ENCODE peak calls at places on chromosomes 16 and 17, in six cellular contexts. One of them, this sample, is unnamed.

GRCh38 chr16:14244344-14245010 is 173.4 kb downstream of the MRTFB start:
- DNase-seq in body of pancreas: no peak
- DNase-seq in mesenchymal stem cell: no peak
- DNase-seq in tibial artery: no peak
- DNase-seq in ascending aorta: no peak
- DNase-seq in PC-9: no peak
- DNase-seq in this sample: no peak

GRCh38 chr16:2428051-2428786 is 1.0 kb upstream of the CCNF start:
- DNase-seq in ascending aorta: no peak
- DNase-seq in tibial artery: peak
- DNase-seq in body of pancreas: peak
- DNase-seq in PC-9: peak
- DNase-seq in mesenchymal stem cell: no peak
- DNase-seq in this sample: no peak

GRCh38 chr17:77435272-77436057 is 294.7 kb downstream of the SEC14L1 start:
- DNase-seq in PC-9: no peak
- DNase-seq in body of pancreas: no peak
- DNase-seq in mesenchymal stem cell: no peak
- DNase-seq in tibial artery: no peak
- DNase-seq in ascending aorta: no peak
- DNase-seq in this sample: no peak

GRCh38 chr17:9971991-9972390 is 66.9 kb upstream of the RCVRN start:
- DNase-seq in mesenchymal stem cell: peak
- DNase-seq in ascending aorta: peak
- DNase-seq in body of pancreas: no peak
- DNase-seq in PC-9: peak
- DNase-seq in tibial artery: peak
- DNase-seq in this sample: peak

GRCh38 chr17:78375401-78376079 is 2.9 kb upstream of the PGS1 start:
- DNase-seq in tibial artery: no peak
- DNase-seq in PC-9: no peak
- DNase-seq in mesenchymal stem cell: peak
- DNase-seq in body of pancreas: peak
- DNase-seq in ascending aorta: peak
- DNase-seq in this sample: no peak

GRCh38 chr16:17396762-17397498 is 73.8 kb downstream of the XYLT1 start:
- DNase-seq in PC-9: no peak
- DNase-seq in body of pancreas: peak
- DNase-seq in tibial artery: peak
- DNase-seq in ascending aorta: no peak
- DNase-seq in mesenchymal stem cell: no peak
- DNase-seq in this sample: no peak

GRCh38 chr16:8675183-8676159 is 1.1 kb downstream of the ABAT start:
- DNase-seq in tibial artery: no peak
- DNase-seq in mesenchymal stem cell: no peak
- DNase-seq in body of pancreas: peak
- DNase-seq in PC-9: no peak
- DNase-seq in ascending aorta: no peak
- DNase-seq in this sample: no peak

GRCh38 chr17:4742629-4743028 is 2.9 kb upstream of the CXCL16 start:
- DNase-seq in ascending aorta: no peak
- DNase-seq in body of pancreas: no peak
- DNase-seq in mesenchymal stem cell: no peak
- DNase-seq in tibial artery: no peak
- DNase-seq in PC-9: no peak
- DNase-seq in this sample: no peak

GRCh38 chr17:73912360-73912746 is 268.1 kb upstream of the SDK2 start:
- DNase-seq in tibial artery: no peak
- DNase-seq in ascending aorta: no peak
- DNase-seq in mesenchymal stem cell: no peak
- DNase-seq in body of pancreas: no peak
- DNase-seq in PC-9: no peak
- DNase-seq in this sample: no peak

GRCh38 chr17:19242323-19242722 is 5.2 kb downstream of the EPN2 start:
- DNase-seq in tibial artery: no peak
- DNase-seq in mesenchymal stem cell: no peak
- DNase-seq in PC-9: peak
- DNase-seq in ascending aorta: no peak
- DNase-seq in body of pancreas: no peak
- DNase-seq in this sample: no peak

GRCh38 chr17:68433911-68434503 is 23.3 kb downstream of the WIPI1 start:
- DNase-seq in ascending aorta: no peak
- DNase-seq in body of pancreas: no peak
- DNase-seq in PC-9: no peak
- DNase-seq in tibial artery: peak
- DNase-seq in mesenchymal stem cell: no peak
- DNase-seq in this sample: no peak
- H3K27ac ChIP-seq in ascending aorta: no peak
- H3K27ac ChIP-seq in body of pancreas: no peak
- H3K27ac ChIP-seq in PC-9: no peak
- H3K27ac ChIP-seq in tibial artery: no peak
- H3K27ac ChIP-seq in mesenchymal stem cell: no peak
- H3K27ac ChIP-seq in this sample: peak

GRCh38 chr16:68770671-68771070 is 33.6 kb downstream of the CDH1 start:
- DNase-seq in mesenchymal stem cell: no peak
- DNase-seq in tibial artery: no peak
- DNase-seq in PC-9: no peak
- DNase-seq in body of pancreas: no peak
- DNase-seq in ascending aorta: no peak
- DNase-seq in this sample: no peak
- H3K27ac ChIP-seq in mesenchymal stem cell: no peak
- H3K27ac ChIP-seq in tibial artery: no peak
- H3K27ac ChIP-seq in PC-9: no peak
- H3K27ac ChIP-seq in body of pancreas: no peak
- H3K27ac ChIP-seq in ascending aorta: no peak
- H3K27ac ChIP-seq in this sample: no peak

GRCh38 chr17:81254955-81255717 is 16.0 kb downstream of the NDUFAF8 start:
- DNase-seq in ascending aorta: peak
- DNase-seq in body of pancreas: peak
- DNase-seq in mesenchymal stem cell: peak
- DNase-seq in tibial artery: peak
- DNase-seq in PC-9: peak
- DNase-seq in this sample: peak
- H3K27ac ChIP-seq in ascending aorta: peak
- H3K27ac ChIP-seq in body of pancreas: peak
- H3K27ac ChIP-seq in mesenchymal stem cell: peak
- H3K27ac ChIP-seq in tibial artery: peak
- H3K27ac ChIP-seq in PC-9: no peak
- H3K27ac ChIP-seq in this sample: peak

DNA sequence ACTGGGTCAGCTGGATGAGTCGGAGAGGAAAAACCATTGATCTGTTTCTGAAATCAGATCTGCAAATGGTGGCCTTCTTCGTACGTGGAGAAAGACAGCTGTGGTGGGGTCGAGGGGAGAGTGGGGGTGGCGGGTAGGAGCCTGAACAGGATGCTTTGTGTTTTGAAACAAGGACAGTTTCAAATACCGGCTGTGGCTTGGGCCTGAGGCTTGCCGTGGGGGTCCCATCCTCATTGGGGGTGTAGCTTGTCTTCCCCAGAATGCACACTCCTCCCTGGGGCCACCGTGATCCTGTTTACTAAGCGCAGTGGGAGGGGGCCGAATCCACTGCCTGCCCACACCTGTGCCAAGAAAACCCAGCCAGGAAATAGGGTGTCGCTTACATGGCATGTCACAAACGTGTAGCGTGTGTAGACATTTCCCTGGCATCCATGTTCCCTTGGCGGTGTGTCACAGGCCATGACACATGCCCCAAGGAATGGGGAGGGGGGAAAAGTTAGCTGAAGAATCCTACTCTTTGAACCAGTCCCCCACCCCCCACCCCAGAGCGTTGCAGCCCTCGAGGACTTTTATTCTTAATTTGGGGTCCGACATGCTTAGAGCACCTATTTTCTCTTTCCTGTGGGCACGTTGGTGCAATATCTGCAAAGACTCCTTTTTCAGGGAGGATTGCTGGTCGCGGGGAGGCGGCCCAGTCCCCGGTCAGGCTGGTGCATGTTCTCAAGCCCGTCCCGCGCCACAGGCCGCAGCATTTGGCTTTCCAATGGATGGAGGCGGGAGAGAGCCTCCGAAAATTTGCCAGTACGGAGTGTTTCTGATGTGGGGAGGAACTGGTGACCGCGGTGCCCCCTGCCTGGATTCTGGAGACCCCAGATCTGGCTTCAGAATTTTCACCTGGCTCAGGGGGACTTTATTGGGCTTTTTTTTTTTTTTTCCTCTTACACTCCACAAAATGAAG is 2.0 kb downstream of the CMIP start:
- DNase-seq in body of pancreas: peak
- DNase-seq in mesenchymal stem cell: peak
- DNase-seq in tibial artery: no peak
- DNase-seq in ascending aorta: no peak
- DNase-seq in PC-9: peak
- DNase-seq in this sample: no peak
- H3K27ac ChIP-seq in body of pancreas: peak
- H3K27ac ChIP-seq in mesenchymal stem cell: no peak
- H3K27ac ChIP-seq in tibial artery: peak
- H3K27ac ChIP-seq in ascending aorta: peak
- H3K27ac ChIP-seq in PC-9: peak
- H3K27ac ChIP-seq in this sample: peak

GRCh38 chr16:31734265-31734664 is 139.3 kb upstream of the ZNF267 start:
- DNase-seq in PC-9: no peak
- DNase-seq in tibial artery: no peak
- DNase-seq in mesenchymal stem cell: no peak
- DNase-seq in body of pancreas: no peak
- DNase-seq in ascending aorta: no peak
- DNase-seq in this sample: no peak
- H3K27ac ChIP-seq in PC-9: no peak
- H3K27ac ChIP-seq in tibial artery: no peak
- H3K27ac ChIP-seq in mesenchymal stem cell: no peak
- H3K27ac ChIP-seq in body of pancreas: no peak
- H3K27ac ChIP-seq in ascending aorta: no peak
- H3K27ac ChIP-seq in this sample: no peak